ENCODE peak calls at places on chromosome 14, in six cellular contexts. I is omental fat pad, C is cerebellum, A is PC-3, L is EL, D is transverse colon. W is an unnamed sample.

GRCh38 chr14:26187996-26188605 is 409.7 kb downstream of the NOVA1 start:
- DNase-seq in A (no peak), C (no peak), I (no peak), D (no peak), L (no peak), W (no peak)

GRCh38 chr14:94673071-94673470 is 60.9 kb downstream of the SERPINA3 start:
- DNase-seq in I (no peak), D (no peak), A (no peak), C (no peak), L (no peak), W (no peak)

GRCh38 chr14:57848353-57848752 is 17.5 kb downstream of the SLC35F4 start:
- DNase-seq in A (peak), L (no peak), I (no peak), D (no peak), C (no peak), W (no peak)

GRCh38 chr14:63224196-63224595 is 20.0 kb downstream of the RHOJ start:
- DNase-seq in D (no peak), C (no peak), I (no peak), A (no peak), L (no peak), W (no peak)

GRCh38 chr14:32650030-32650429 is 288.6 kb upstream of the NPAS3 start:
- DNase-seq in A (no peak), C (no peak), I (no peak), L (no peak), D (no peak), W (no peak)

GRCh38 chr14:64605926-64606685 is 56.3 kb downstream of the PPP1R36 start:
- DNase-seq in I (no peak), L (peak), D (no peak), C (no peak), A (no peak), W (no peak)

GRCh38 chr14:92316937-92317336 is 6.0 kb upstream of the SLC24A4 start:
- DNase-seq in A (peak), I (no peak), C (no peak), L (no peak), D (no peak), W (no peak)

GRCh38 chr14:71551291-71551955 is 380.8 kb upstream of the RGS6 start:
- DNase-seq in I (no peak), L (peak), C (peak), A (no peak), D (no peak), W (no peak)

GRCh38 chr14:32244404-32244803 is 41.3 kb upstream of the RNU6-8 start:
- DNase-seq in I (no peak), D (no peak), L (peak), C (no peak), A (peak), W (no peak)

GRCh38 chr14:105890474-105891220 is 364.3 kb downstream of the TMEM121 start:
- DNase-seq in C (no peak), A (no peak), L (no peak), I (no peak), D (peak), W (peak)

GRCh38 chr14:105141486-105142281 is 26.9 kb downstream of the JAG2 start:
- DNase-seq in A (no peak), C (no peak), I (no peak), L (no peak), D (peak), W (peak)

GRCh38 chr14:71119075-71119474 is 211.8 kb downstream of the PCNX1 start:
- DNase-seq in D (no peak), C (no peak), I (no peak), L (peak), A (peak), W (no peak)

GRCh38 chr14:103013028-103013427 is 44.3 kb downstream of the CDC42BPB start:
- DNase-seq in A (no peak), D (no peak), I (no peak), C (no peak), L (no peak), W (peak)

GRCh38 chr14:22607291-22607690 is 9.2 kb downstream of the ABHD4 start:
- DNase-seq in C (no peak), A (no peak), D (no peak), I (no peak), L (no peak), W (no peak)

GRCh38 chr14:51607677-51608076 is 44.0 kb upstream of the FRMD6 start:
- DNase-seq in I (no peak), D (no peak), L (peak), A (no peak), C (no peak), W (no peak)

GRCh38 chr14:58059121-58059520 is 92.9 kb downstream of the ARMH4 start:
- DNase-seq in D (no peak), C (no peak), L (no peak), I (no peak), A (no peak), W (no peak)

GRCh38 chr14:90034156-90034555 is 27.6 kb upstream of the KCNK13 start:
- DNase-seq in C (no peak), D (no peak), L (no peak), A (no peak), I (no peak), W (no peak)

GRCh38 chr14:50321009-50321660 is 9.0 kb downstream of the DMAC2L start:
- DNase-seq in I (no peak), L (peak), A (peak), D (peak), C (peak), W (peak)

GRCh38 chr14:91899777-91900176 is 32.4 kb upstream of the TC2N start:
- DNase-seq in I (no peak), D (no peak), A (no peak), L (no peak), C (no peak), W (no peak)

GRCh38 chr14:103260629-103261124 is 73.4 kb upstream of the EIF5 start:
- DNase-seq in A (peak), L (peak), D (peak), C (no peak), I (no peak), W (peak)

GRCh38 chr14:77024171-77024627 is 4.3 kb downstream of the IRF2BPL start:
- DNase-seq in D (peak), I (no peak), C (peak), L (no peak), A (peak), W (peak)

GRCh38 chr14:75030147-75030546 is 21.1 kb downstream of the MLH3 start:
- DNase-seq in C (no peak), A (no peak), D (no peak), I (no peak), L (no peak), W (no peak)

GRCh38 chr14:105364100-105364708 is 34.1 kb upstream of the TEX22 start:
- DNase-seq in A (no peak), I (no peak), L (peak), C (no peak), D (peak), W (no peak)

GRCh38 chr14:23024612-23025075 is 10.1 kb downstream of the PSMB5 start:
- DNase-seq in D (no peak), I (no peak), A (no peak), C (no peak), L (no peak), W (no peak)

GRCh38 chr14:37903561-37904191 is 304.0 kb upstream of the SSTR1 start:
- DNase-seq in A (peak), D (no peak), C (no peak), I (no peak), L (peak), W (no peak)